ENCODE peak calls at places on chromosome 1, in five cellular contexts. Z, N, D, T and I are unnamed samples.

GRCh38 chr1:239816090-239816812 is 275.4 kb upstream of the FMN2 start:
- DNase-seq in Z (no peak), N (peak), D (peak), T (peak), I (peak)

GRCh38 chr1:147247656-147248238 is 5.3 kb downstream of the CHD1L start:
- DNase-seq in Z (no peak), N (no peak), D (peak), T (peak), I (no peak)

GRCh38 chr1:205578780-205579571 is 52.8 kb downstream of the ELK4 start:
- DNase-seq in Z (no peak), N (peak), D (no peak), T (no peak), I (no peak)

GRCh38 chr1:151714820-151715725 is 1.5 kb downstream of the CELF3 start:
- DNase-seq in Z (no peak), N (no peak), D (no peak), T (no peak), I (no peak)

GRCh38 chr1:90720137-90720636 is 3.1 kb upstream of the BARHL2 start:
- DNase-seq in Z (no peak), N (no peak), D (no peak), T (no peak), I (no peak)

GRCh38 chr1:220884109-220884980 is 5.1 kb downstream of the HLX start:
- DNase-seq in Z (no peak), N (no peak), D (no peak), T (no peak), I (no peak)

GRCh38 chr1:48688102-48688760 is 88.5 kb downstream of the BEND5 start:
- DNase-seq in Z (no peak), N (no peak), D (peak), T (peak), I (no peak)

GRCh38 chr1:243233908-243234307 is 21.2 kb downstream of the CEP170 start:
- DNase-seq in Z (no peak), N (no peak), D (no peak), T (peak), I (no peak)

GRCh38 chr1:156676820-156677615 is at the start of gene NES:
- DNase-seq in Z (peak), N (no peak), D (peak), T (peak), I (peak)

GRCh38 chr1:113683384-113684152 is 75.7 kb downstream of the PHTF1 start:
- DNase-seq in Z (no peak), N (no peak), D (no peak), T (no peak), I (no peak)